ENCODE peak calls at places on chromosomes 13 and 19, in eight cellular contexts. A is amniotic stem cell; W is NCI-H226; K is AML-193; Z is cardiac fibroblast; I is hypothalamus; U is activated CD4-positive, CD25-positive, alpha-beta regulatory T cell; O is fibroblast of lung. F is an unnamed sample.

GRCh38 chr19:45499196-45500180 is 1.2 kb downstream of the PPM1N start:
- DNase-seq in A (no peak), W (no peak), K (no peak), Z (peak; percentile 53), I (no peak), U (peak; percentile 14), O (no peak), F (peak; percentile 28)

GRCh38 chr19:6056801-6057650 is 53.3 kb downstream of the RFX2 start:
- DNase-seq in A (peak; percentile 94), W (peak; percentile 97), K (peak; percentile 94), Z (peak; percentile 97), I (no peak), U (no peak), O (peak; percentile 94), F (peak; percentile 89)

GRCh38 chr13:78121001-78121400 is 202.4 kb upstream of the EDNRB start:
- DNase-seq in A (no peak), W (no peak), K (no peak), Z (no peak), I (no peak), U (no peak), O (no peak), F (no peak)

GRCh38 chr13:82688400-82688999 is 1193.8 kb downstream of the SLITRK1 start:
- DNase-seq in A (no peak), W (no peak), K (peak; percentile 21), Z (peak; percentile 13), I (no peak), U (no peak), O (peak; percentile 3), F (peak; percentile 16)

GRCh38 chr19:8615813-8616596 is 5.5 kb upstream of the ADAMTS10 start:
- DNase-seq in A (no peak), W (peak; percentile 45), K (peak; percentile 63), Z (peak; percentile 65), I (peak; percentile 4), U (peak; percentile 42), O (peak; percentile 45), F (peak; percentile 90)

GRCh38 chr19:39557791-39558622 is 18.0 kb upstream of the EID2 start:
- DNase-seq in A (no peak), W (no peak), K (no peak), Z (no peak), I (no peak), U (no peak), O (no peak), F (no peak)

GRCh38 chr19:56312787-56313343 is 1.8 kb downstream of the ZSCAN5A start:
- DNase-seq in A (no peak), W (no peak), K (no peak), Z (no peak), I (no peak), U (no peak), O (no peak), F (no peak)

GRCh38 chr19:29516821-29517395 is 8.9 kb upstream of the VSTM2B start:
- DNase-seq in A (no peak), W (no peak), K (no peak), Z (no peak), I (no peak), U (no peak), O (no peak), F (no peak)

GRCh38 chr13:73721571-73721970 is 412.6 kb downstream of the KLF12 start:
- DNase-seq in A (no peak), W (no peak), K (no peak), Z (no peak), I (no peak), U (no peak), O (no peak), F (no peak)

GRCh38 chr19:35347171-35347929 is at the start of gene FFAR1:
- DNase-seq in A (no peak), W (no peak), K (peak; percentile 75), Z (no peak), I (no peak), U (no peak), O (no peak), F (peak; percentile 80)

GRCh38 chr13:31372454-31372853 is 172.7 kb downstream of the B3GLCT start:
- DNase-seq in A (no peak), W (no peak), K (peak; percentile 39), Z (no peak), I (no peak), U (no peak), O (no peak), F (no peak)

GRCh38 chr13:91609353-91609752 is 210.9 kb downstream of the GPC5 start:
- DNase-seq in A (no peak), W (peak; percentile 65), K (no peak), Z (peak; percentile 47), I (no peak), U (no peak), O (peak; percentile 43), F (no peak)

GRCh38 chr13:111211789-111212516 is 96.8 kb downstream of the ARHGEF7 start:
- DNase-seq in A (no peak), W (peak; percentile 19), K (no peak), Z (no peak), I (no peak), U (no peak), O (peak; percentile 93), F (no peak)

GRCh38 chr19:919157-920050 is 2.3 kb downstream of the KISS1R start:
- DNase-seq in A (no peak), W (no peak), K (no peak), Z (no peak), I (no peak), U (no peak), O (no peak), F (no peak)

GRCh38 chr13:100694722-100695644 is 20.4 kb upstream of the TMTC4 start:
- DNase-seq in A (no peak), W (peak; percentile 94), K (no peak), Z (peak; percentile 90), I (no peak), U (no peak), O (peak; percentile 94), F (peak; percentile 31)

GRCh38 chr19:6359942-6360341 is 1.4 kb upstream of the CLPP start:
- DNase-seq in A (no peak), W (no peak), K (no peak), Z (no peak), I (no peak), U (no peak), O (no peak), F (no peak)

GRCh38 chr19:50025794-50026549 is at the start of gene ZNF473:
- DNase-seq in A (peak; percentile 96), W (peak; percentile 95), K (peak; percentile 96), Z (peak; percentile 97), I (peak; percentile 84), U (peak; percentile 81), O (peak; percentile 94), F (peak; percentile 94)

GRCh38 chr19:47005164-47005641 is 14.4 kb upstream of the NPAS1 start:
- DNase-seq in A (no peak), W (peak; percentile 85), K (no peak), Z (no peak), I (no peak), U (no peak), O (no peak), F (no peak)

GRCh38 chr13:42699922-42700321 is 81.5 kb upstream of the FAM216B start:
- DNase-seq in A (no peak), W (no peak), K (no peak), Z (no peak), I (no peak), U (no peak), O (no peak), F (no peak)

GRCh38 chr19:35140207-35140897 is 1.7 kb downstream of the FXYD1 start:
- DNase-seq in A (no peak), W (no peak), K (no peak), Z (no peak), I (no peak), U (no peak), O (no peak), F (no peak)

GRCh38 chr19:49921871-49922755 is 6.9 kb upstream of the ATF5 start:
- DNase-seq in A (peak; percentile 3), W (no peak), K (no peak), Z (peak; percentile 50), I (no peak), U (no peak), O (peak; percentile 60), F (peak; percentile 72)

GRCh38 chr19:14118165-14119051 is 846 bp upstream of the PRKACA start:
- DNase-seq in A (no peak), W (peak; percentile 45), K (peak; percentile 95), Z (peak; percentile 88), I (peak; percentile 51), U (no peak), O (peak; percentile 64), F (peak; percentile 96)

F was measured in NB4.